ENCODE peak calls at places on chromosomes 16 and 17, in seven cellular contexts. F is left colon; H is stimulated activated naive CD8-positive, alpha-beta T cell treated with anti-CD3 and anti-CD28 coated beads, Interleukin-15, Interleukin-2, amounts not matched to agents 100 U/mL and 50 U/mL, for 24 hours; Y is fibroblast of gingiva; Z is RPMI7951; G is left kidney; J is activated T-cell treated with anti-CD3 and anti-CD28 coated beads for 1 hour. V is an unnamed sample.

GRCh38 chr17:70295732-70296131 is 126.4 kb downstream of the KCNJ2 start:
- DNase-seq in F (no peak), H (no peak), Y (no peak), Z (no peak), G (no peak), J (no peak), V (no peak)

GRCh38 chr16:66474750-66475199 is 47.7 kb downstream of the BEAN1 start:
- DNase-seq in F (no peak), H (peak; percentile 42), Y (no peak), Z (no peak), G (peak; percentile 31), J (peak; percentile 32), V (no peak)

GRCh38 chr17:41061969-41062368 is 2.1 kb upstream of the KRTAP2-3 start:
- DNase-seq in F (no peak), H (no peak), Y (peak; percentile 92), Z (peak; percentile 88), G (no peak), J (no peak), V (no peak)

GRCh38 chr17:31533546-31534155 is 142.2 kb downstream of the RAB11FIP4 start:
- DNase-seq in F (no peak), H (peak; percentile 65), Y (peak; percentile 17), Z (peak; percentile 75), G (peak; percentile 58), J (no peak), V (no peak)

GRCh38 chr17:44350733-44351226 is 5.7 kb downstream of the GRN start:
- DNase-seq in F (peak; percentile 77), H (peak; percentile 83), Y (peak; percentile 19), Z (peak; percentile 46), G (peak; percentile 86), J (peak; percentile 67), V (peak; percentile 80)

GRCh38 chr16:27225536-27226360 is 22.4 kb downstream of the KDM8 start:
- DNase-seq in F (peak; percentile 67), H (no peak), Y (no peak), Z (no peak), G (no peak), J (no peak), V (no peak)

GRCh38 chr17:36742267-36743000 is 141.1 kb downstream of the MRM1 start:
- DNase-seq in F (no peak), H (no peak), Y (no peak), Z (no peak), G (peak; percentile 53), J (no peak), V (no peak)

GRCh38 chr16:17272716-17273115 is 198.0 kb downstream of the XYLT1 start:
- DNase-seq in F (no peak), H (no peak), Y (no peak), Z (no peak), G (no peak), J (no peak), V (no peak)

GRCh38 chr16:64892843-64893242 is 229.0 kb downstream of the CDH11 start:
- DNase-seq in F (no peak), H (no peak), Y (peak; percentile 82), Z (peak; percentile 69), G (peak; percentile 32), J (no peak), V (no peak)

V was measured in frontal cortex.